ENCODE peak calls at places on chromosomes 12 and 14, in ten cellular contexts. K is CD8-positive, alpha-beta T cell; V is fibroblast of lung; A is breast epithelium; O is neural progenitor cell; W is AG04450; C is tibial artery; G is dorsolateral prefrontal cortex; J is colonic mucosa; H is brain microvascular endothelial cell. U is an unnamed sample.

GRCh38 chr14:105525861-105526780 is at the start of gene TMEM121:
- DNase-seq in K (no peak), V (no peak), A (no peak), O (peak), W (no peak), C (no peak), G (peak), J (no peak), H (no peak), U (no peak)

GRCh38 chr12:54352891-54353874 is 11.1 kb downstream of the GPR84 start:
- DNase-seq in K (no peak), V (peak), A (no peak), O (peak), W (no peak), C (no peak), G (peak), J (no peak), H (no peak), U (no peak)

GRCh38 chr12:104684884-104685283 is 228.1 kb downstream of the CHST11 start:
- DNase-seq in K (no peak), V (peak), A (no peak), O (no peak), W (no peak), C (no peak), G (no peak), J (no peak), H (no peak), U (no peak)

GRCh38 chr12:46460682-46461215 is 88.2 kb upstream of the SLC38A2 start:
- DNase-seq in K (no peak), V (no peak), A (no peak), O (no peak), W (no peak), C (no peak), G (no peak), J (no peak), H (no peak), U (no peak)

GRCh38 chr12:91772411-91772810 is 373.2 kb downstream of the BTG1 start:
- DNase-seq in K (no peak), V (no peak), A (no peak), O (no peak), W (no peak), C (no peak), G (no peak), J (no peak), H (no peak), U (no peak)

GRCh38 chr14:22151091-22151490 is 437.9 kb downstream of the DAD1 start:
- DNase-seq in K (no peak), V (no peak), A (no peak), O (no peak), W (no peak), C (no peak), G (no peak), J (no peak), H (no peak), U (no peak)

GRCh38 chr14:80522936-80523335 is 311.6 kb upstream of the DIO2 start:
- DNase-seq in K (no peak), V (peak), A (no peak), O (no peak), W (no peak), C (no peak), G (no peak), J (no peak), H (no peak), U (no peak)

GRCh38 chr14:81222694-81223093 is 1.9 kb upstream of the GTF2A1 start:
- DNase-seq in K (no peak), V (no peak), A (no peak), O (no peak), W (no peak), C (no peak), G (no peak), J (peak), H (no peak), U (no peak)

GRCh38 chr14:55583942-55584468 is 4.0 kb downstream of the KTN1 start:
- DNase-seq in K (no peak), V (no peak), A (no peak), O (no peak), W (no peak), C (no peak), G (no peak), J (no peak), H (no peak), U (no peak)

GRCh38 chr12:117774986-117775775 is 193.6 kb downstream of the KSR2 start:
- DNase-seq in K (no peak), V (no peak), A (no peak), O (no peak), W (no peak), C (no peak), G (no peak), J (no peak), H (no peak), U (no peak)

GRCh38 chr14:76331328-76332011 is 44.5 kb upstream of the ESRRB start:
- DNase-seq in K (no peak), V (no peak), A (no peak), O (no peak), W (no peak), C (no peak), G (no peak), J (no peak), H (no peak), U (no peak)

GRCh38 chr14:49621114-49621881 is 699 bp downstream of the MGAT2 start:
- DNase-seq in K (peak), V (peak), A (peak), O (peak), W (no peak), C (peak), G (peak), J (peak), H (peak), U (peak)

DNA sequence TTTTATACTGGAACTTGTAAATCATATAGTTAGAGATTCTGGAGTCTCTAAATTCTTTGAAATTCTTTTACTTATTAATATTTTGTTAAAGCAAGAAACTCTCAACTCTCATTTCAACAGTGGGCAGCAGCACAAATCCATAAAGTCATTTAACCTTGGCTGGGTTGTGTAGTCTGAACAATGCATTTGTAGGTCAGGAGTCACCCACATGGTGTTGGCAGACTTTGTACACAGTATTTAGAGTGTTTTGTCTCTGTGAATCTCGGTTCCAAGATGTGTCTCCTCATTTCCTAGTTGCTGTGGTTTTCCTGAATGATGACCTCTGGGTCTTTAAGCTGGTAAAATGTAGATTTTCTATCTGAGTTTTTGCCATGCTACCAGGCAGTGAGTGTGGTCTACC is 20.8 kb upstream of the STRAP start:
- DNase-seq in K (no peak), V (no peak), A (no peak), O (no peak), W (no peak), C (no peak), G (no peak), J (no peak), H (no peak), U (no peak)
- TF ChIP-seq CTCF in K (no peak), V (no peak), A (no peak), O (no peak), W (no peak), C (no peak), G (no peak), J (no peak), H (no peak), U (no peak)

GRCh38 chr12:64019654-64020053 is 175.2 kb downstream of the SRGAP1 start:
- DNase-seq in K (no peak), V (no peak), A (no peak), O (no peak), W (no peak), C (no peak), G (no peak), J (no peak), H (no peak), U (no peak)

GRCh38 chr12:64016521-64016920 is 172.0 kb downstream of the SRGAP1 start:
- DNase-seq in K (no peak), V (no peak), A (no peak), O (no peak), W (no peak), C (no peak), G (no peak), J (no peak), H (no peak), U (no peak)

GRCh38 chr12:64019101-64019500 is 174.6 kb downstream of the SRGAP1 start:
- DNase-seq in K (no peak), V (no peak), A (no peak), O (no peak), W (no peak), C (no peak), G (no peak), J (no peak), H (no peak), U (no peak)

GRCh38 chr12:64018524-64018923 is 174.0 kb downstream of the SRGAP1 start:
- DNase-seq in K (no peak), V (no peak), A (no peak), O (no peak), W (no peak), C (no peak), G (no peak), J (no peak), H (no peak), U (no peak)
- H3K27ac ChIP-seq in K (no peak), V (no peak), A (no peak), O (no peak), W (no peak), C (no peak), G (no peak), J (no peak), H (no peak), U (no peak)

GRCh38 chr12:57613427-57614109 is 2.3 kb downstream of the ARHGEF25 start:
- DNase-seq in K (no peak), V (no peak), A (no peak), O (no peak), W (no peak), C (no peak), G (no peak), J (no peak), H (no peak), U (no peak)
- H3K4me3 ChIP-seq in K (no peak), V (no peak), A (no peak), O (no peak), W (no peak), C (no peak), G (no peak), J (no peak), H (no peak), U (no peak)

GRCh38 chr12:111451649-111452129 is 46.0 kb downstream of the SH2B3 start:
- DNase-seq in K (no peak), V (peak), A (no peak), O (peak), W (no peak), C (no peak), G (no peak), J (no peak), H (no peak), U (no peak)
- TF ChIP-seq CTCF in K (peak), V (peak), A (peak), O (peak), W (peak), C (peak), G (peak), J (peak), H (peak), U (peak)

GRCh38 chr12:27822076-27822712 is 42.2 kb upstream of the MANSC4 start:
- DNase-seq in K (peak), V (peak), A (no peak), O (no peak), W (peak), C (no peak), G (no peak), J (no peak), H (peak), U (peak)
- H3K27ac ChIP-seq in K (no peak), V (no peak), A (no peak), O (no peak), W (peak), C (no peak), G (no peak), J (no peak), H (peak), U (no peak)

U was measured in HL-60.